ENCODE peak calls at places on chromosomes 12 and 14, in eight cellular contexts. One of them, this sample, is unnamed.

GRCh38 chr12:104751024-104751570 is 207.0 kb downstream of the SLC41A2 start:
- DNase-seq in RKO: no peak
- DNase-seq in left cardiac atrium: no peak
- DNase-seq in ureter: no peak
- DNase-seq in HS-5: no peak
- DNase-seq in GM04504: no peak
- DNase-seq in mammary epithelial cell: no peak
- DNase-seq in OCI-LY7: peak
- DNase-seq in this sample: no peak

GRCh38 chr12:64672925-64673409 is 62.7 kb downstream of the RASSF3 start:
- DNase-seq in RKO: no peak
- DNase-seq in left cardiac atrium: peak
- DNase-seq in ureter: peak
- DNase-seq in HS-5: no peak
- DNase-seq in GM04504: no peak
- DNase-seq in mammary epithelial cell: peak
- DNase-seq in OCI-LY7: peak
- DNase-seq in this sample: no peak

GRCh38 chr12:93323625-93324165 is 54.0 kb upstream of the NUDT4 start:
- DNase-seq in RKO: no peak
- DNase-seq in left cardiac atrium: no peak
- DNase-seq in ureter: no peak
- DNase-seq in HS-5: peak
- DNase-seq in GM04504: no peak
- DNase-seq in mammary epithelial cell: peak
- DNase-seq in OCI-LY7: no peak
- DNase-seq in this sample: no peak

GRCh38 chr12:101597164-101597563 is 2.4 kb downstream of the MYBPC1 start:
- DNase-seq in RKO: no peak
- DNase-seq in left cardiac atrium: no peak
- DNase-seq in ureter: no peak
- DNase-seq in HS-5: no peak
- DNase-seq in GM04504: no peak
- DNase-seq in mammary epithelial cell: no peak
- DNase-seq in OCI-LY7: no peak
- DNase-seq in this sample: no peak

GRCh38 chr12:78568326-78569020 is 296.1 kb upstream of the SYT1 start:
- DNase-seq in RKO: no peak
- DNase-seq in left cardiac atrium: no peak
- DNase-seq in ureter: no peak
- DNase-seq in HS-5: no peak
- DNase-seq in GM04504: no peak
- DNase-seq in mammary epithelial cell: peak
- DNase-seq in OCI-LY7: no peak
- DNase-seq in this sample: peak

GRCh38 chr14:83217492-83217891 is 1683.8 kb upstream of the SEL1L start:
- DNase-seq in RKO: no peak
- DNase-seq in left cardiac atrium: no peak
- DNase-seq in ureter: no peak
- DNase-seq in HS-5: peak
- DNase-seq in GM04504: peak
- DNase-seq in mammary epithelial cell: no peak
- DNase-seq in OCI-LY7: no peak
- DNase-seq in this sample: no peak

GRCh38 chr14:69023035-69023434 is 43.9 kb upstream of the ACTN1 start:
- DNase-seq in RKO: no peak
- DNase-seq in left cardiac atrium: no peak
- DNase-seq in ureter: no peak
- DNase-seq in HS-5: no peak
- DNase-seq in GM04504: no peak
- DNase-seq in mammary epithelial cell: no peak
- DNase-seq in OCI-LY7: no peak
- DNase-seq in this sample: no peak

GRCh38 chr12:53160000-53160399 is 20.5 kb upstream of the ZNF740 start:
- DNase-seq in RKO: no peak
- DNase-seq in left cardiac atrium: no peak
- DNase-seq in ureter: no peak
- DNase-seq in HS-5: no peak
- DNase-seq in GM04504: no peak
- DNase-seq in mammary epithelial cell: no peak
- DNase-seq in OCI-LY7: no peak
- DNase-seq in this sample: no peak

GRCh38 chr12:117596968-117597367 is 235.5 kb upstream of the NOS1 start:
- DNase-seq in RKO: no peak
- DNase-seq in left cardiac atrium: no peak
- DNase-seq in ureter: no peak
- DNase-seq in HS-5: no peak
- DNase-seq in GM04504: no peak
- DNase-seq in mammary epithelial cell: no peak
- DNase-seq in OCI-LY7: no peak
- DNase-seq in this sample: no peak

GRCh38 chr12:116977465-116978380 is 67.0 kb downstream of the FBXW8 start:
- DNase-seq in RKO: no peak
- DNase-seq in left cardiac atrium: no peak
- DNase-seq in ureter: no peak
- DNase-seq in HS-5: no peak
- DNase-seq in GM04504: no peak
- DNase-seq in mammary epithelial cell: no peak
- DNase-seq in OCI-LY7: peak
- DNase-seq in this sample: no peak

GRCh38 chr14:70289138-70289537 is 70.3 kb downstream of the COX16 start:
- DNase-seq in RKO: no peak
- DNase-seq in left cardiac atrium: no peak
- DNase-seq in ureter: no peak
- DNase-seq in HS-5: no peak
- DNase-seq in GM04504: no peak
- DNase-seq in mammary epithelial cell: no peak
- DNase-seq in OCI-LY7: no peak
- DNase-seq in this sample: no peak

GRCh38 chr12:106646472-106646871 is 63.7 kb downstream of the RFX4 start:
- DNase-seq in RKO: no peak
- DNase-seq in left cardiac atrium: no peak
- DNase-seq in ureter: no peak
- DNase-seq in HS-5: no peak
- DNase-seq in GM04504: no peak
- DNase-seq in mammary epithelial cell: no peak
- DNase-seq in OCI-LY7: no peak
- DNase-seq in this sample: no peak

GRCh38 chr12:46450279-46450748 is 77.7 kb upstream of the SLC38A2 start:
- DNase-seq in RKO: no peak
- DNase-seq in left cardiac atrium: peak
- DNase-seq in ureter: peak
- DNase-seq in HS-5: no peak
- DNase-seq in GM04504: no peak
- DNase-seq in mammary epithelial cell: peak
- DNase-seq in OCI-LY7: no peak
- DNase-seq in this sample: no peak

GRCh38 chr14:57714487-57714899 is 151.4 kb downstream of the SLC35F4 start:
- DNase-seq in RKO: no peak
- DNase-seq in left cardiac atrium: no peak
- DNase-seq in ureter: no peak
- DNase-seq in HS-5: no peak
- DNase-seq in GM04504: no peak
- DNase-seq in mammary epithelial cell: no peak
- DNase-seq in OCI-LY7: no peak
- DNase-seq in this sample: no peak

GRCh38 chr14:97029800-97030199 is 232.6 kb downstream of the VRK1 start:
- DNase-seq in RKO: no peak
- DNase-seq in left cardiac atrium: no peak
- DNase-seq in ureter: no peak
- DNase-seq in HS-5: no peak
- DNase-seq in GM04504: no peak
- DNase-seq in mammary epithelial cell: no peak
- DNase-seq in OCI-LY7: no peak
- DNase-seq in this sample: no peak

GRCh38 chr14:61542848-61543790 is 152.2 kb upstream of the HIF1A start:
- DNase-seq in RKO: no peak
- DNase-seq in left cardiac atrium: no peak
- DNase-seq in ureter: no peak
- DNase-seq in HS-5: no peak
- DNase-seq in GM04504: no peak
- DNase-seq in mammary epithelial cell: no peak
- DNase-seq in OCI-LY7: no peak
- DNase-seq in this sample: no peak

GRCh38 chr12:42118136-42118879 is 26.4 kb downstream of the GXYLT1 start:
- DNase-seq in RKO: no peak
- DNase-seq in left cardiac atrium: no peak
- DNase-seq in ureter: no peak
- DNase-seq in HS-5: no peak
- DNase-seq in GM04504: no peak
- DNase-seq in mammary epithelial cell: no peak
- DNase-seq in OCI-LY7: no peak
- DNase-seq in this sample: no peak

GRCh38 chr14:59154383-59154782 is 34.1 kb upstream of the DAAM1 start:
- DNase-seq in RKO: no peak
- DNase-seq in left cardiac atrium: no peak
- DNase-seq in ureter: no peak
- DNase-seq in HS-5: no peak
- DNase-seq in GM04504: no peak
- DNase-seq in mammary epithelial cell: no peak
- DNase-seq in OCI-LY7: no peak
- DNase-seq in this sample: no peak

GRCh38 chr14:104314251-104314941 is 176.0 kb downstream of the KIF26A start:
- DNase-seq in RKO: no peak
- DNase-seq in left cardiac atrium: no peak
- DNase-seq in ureter: no peak
- DNase-seq in HS-5: no peak
- DNase-seq in GM04504: no peak
- DNase-seq in mammary epithelial cell: no peak
- DNase-seq in OCI-LY7: no peak
- DNase-seq in this sample: no peak

GRCh38 chr14:99968156-99968920 is 96.9 kb upstream of the EVL start:
- DNase-seq in RKO: no peak
- DNase-seq in left cardiac atrium: no peak
- DNase-seq in ureter: no peak
- DNase-seq in HS-5: peak
- DNase-seq in GM04504: peak
- DNase-seq in mammary epithelial cell: peak
- DNase-seq in OCI-LY7: no peak
- DNase-seq in this sample: no peak

GRCh38 chr12:95335948-95336347 is 118.3 kb downstream of the VEZT start:
- DNase-seq in RKO: no peak
- DNase-seq in left cardiac atrium: no peak
- DNase-seq in ureter: no peak
- DNase-seq in HS-5: no peak
- DNase-seq in GM04504: no peak
- DNase-seq in mammary epithelial cell: no peak
- DNase-seq in OCI-LY7: no peak
- DNase-seq in this sample: no peak

GRCh38 chr14:60079723-60080122 is 12.0 kb upstream of the PCNX4 start:
- DNase-seq in RKO: no peak
- DNase-seq in left cardiac atrium: no peak
- DNase-seq in ureter: no peak
- DNase-seq in HS-5: no peak
- DNase-seq in GM04504: no peak
- DNase-seq in mammary epithelial cell: no peak
- DNase-seq in OCI-LY7: no peak
- DNase-seq in this sample: no peak

GRCh38 chr12:80218925-80219714 is 119.8 kb downstream of the OTOGL start:
- DNase-seq in RKO: no peak
- DNase-seq in left cardiac atrium: no peak
- DNase-seq in ureter: no peak
- DNase-seq in HS-5: no peak
- DNase-seq in GM04504: no peak
- DNase-seq in mammary epithelial cell: no peak
- DNase-seq in OCI-LY7: no peak
- DNase-seq in this sample: no peak

GRCh38 chr12:49891476-49891875 is 12.2 kb downstream of the FAIM2 start:
- DNase-seq in RKO: no peak
- DNase-seq in left cardiac atrium: peak
- DNase-seq in ureter: no peak
- DNase-seq in HS-5: no peak
- DNase-seq in GM04504: no peak
- DNase-seq in mammary epithelial cell: no peak
- DNase-seq in OCI-LY7: no peak
- DNase-seq in this sample: no peak

GRCh38 chr12:125515887-125516286 is 450.7 kb downstream of the AACS start:
- DNase-seq in RKO: no peak
- DNase-seq in left cardiac atrium: no peak
- DNase-seq in ureter: no peak
- DNase-seq in HS-5: no peak
- DNase-seq in GM04504: no peak
- DNase-seq in mammary epithelial cell: no peak
- DNase-seq in OCI-LY7: no peak
- DNase-seq in this sample: no peak

GRCh38 chr12:26807292-26807691 is 25.7 kb downstream of the ITPR2 start:
- DNase-seq in RKO: no peak
- DNase-seq in left cardiac atrium: no peak
- DNase-seq in ureter: no peak
- DNase-seq in HS-5: no peak
- DNase-seq in GM04504: no peak
- DNase-seq in mammary epithelial cell: no peak
- DNase-seq in OCI-LY7: no peak
- DNase-seq in this sample: no peak

GRCh38 chr12:93851245-93851665 is 174.1 kb downstream of the CRADD start:
- DNase-seq in RKO: no peak
- DNase-seq in left cardiac atrium: no peak
- DNase-seq in ureter: no peak
- DNase-seq in HS-5: no peak
- DNase-seq in GM04504: no peak
- DNase-seq in mammary epithelial cell: no peak
- DNase-seq in OCI-LY7: no peak
- DNase-seq in this sample: no peak

GRCh38 chr12:8077207-8077606 is 4.9 kb upstream of the NECAP1 start:
- DNase-seq in RKO: peak
- DNase-seq in left cardiac atrium: no peak
- DNase-seq in ureter: no peak
- DNase-seq in HS-5: peak
- DNase-seq in GM04504: no peak
- DNase-seq in mammary epithelial cell: peak
- DNase-seq in OCI-LY7: no peak
- DNase-seq in this sample: peak

GRCh38 chr12:12719496-12719895 is 2.3 kb downstream of the CDKN1B start:
- DNase-seq in RKO: peak
- DNase-seq in left cardiac atrium: no peak
- DNase-seq in ureter: no peak
- DNase-seq in HS-5: no peak
- DNase-seq in GM04504: no peak
- DNase-seq in mammary epithelial cell: peak
- DNase-seq in OCI-LY7: peak
- DNase-seq in this sample: no peak

GRCh38 chr12:4278582-4278939 is 5.0 kb downstream of the CCND2 start:
- DNase-seq in RKO: no peak
- DNase-seq in left cardiac atrium: peak
- DNase-seq in ureter: no peak
- DNase-seq in HS-5: no peak
- DNase-seq in GM04504: no peak
- DNase-seq in mammary epithelial cell: no peak
- DNase-seq in OCI-LY7: no peak
- DNase-seq in this sample: no peak

This sample was measured in epithelial cell of prostate.